ENCODE peak calls at places on chromosome 9, in five cellular contexts. I, D, G, X and O are unnamed samples.

GRCh38 chr9:13322828-13323550 is 43.5 kb upstream of the MPDZ start:
- DNase-seq in D (no peak), I (no peak), G (no peak), X (no peak), O (no peak)

GRCh38 chr9:101705135-101705661 is 33.2 kb downstream of the GRIN3A start:
- DNase-seq in X (no peak), G (no peak), I (no peak), D (no peak), O (no peak)

GRCh38 chr9:81526587-81526986 is 162.8 kb downstream of the TLE1 start:
- DNase-seq in G (no peak), D (peak), I (no peak), X (no peak), O (no peak)

GRCh38 chr9:130266236-130267098 is 907 bp downstream of the HMCN2 start:
- DNase-seq in I (no peak), G (no peak), X (no peak), D (no peak), O (no peak)

GRCh38 chr9:85401998-85402397 is 339.8 kb downstream of the AGTPBP1 start:
- DNase-seq in I (peak), D (no peak), G (no peak), X (no peak), O (no peak)

GRCh38 chr9:3088166-3088702 is 244.3 kb upstream of the PUM3 start:
- DNase-seq in G (no peak), X (no peak), D (no peak), I (no peak), O (no peak)

GRCh38 chr9:84293001-84293798 is 47.4 kb downstream of the SLC28A3 start:
- DNase-seq in D (no peak), X (no peak), G (no peak), I (no peak), O (peak)

GRCh38 chr9:104907278-104907951 is 20.5 kb downstream of the ABCA1 start:
- DNase-seq in G (no peak), I (no peak), D (peak), X (no peak), O (no peak)

GRCh38 chr9:109910616-109911568 is 130.9 kb downstream of the PALM2AKAP2 start:
- DNase-seq in D (peak), X (no peak), G (no peak), I (no peak), O (no peak)

GRCh38 chr9:121906074-121906520 is 187.0 kb downstream of the TTLL11 start:
- DNase-seq in D (peak), X (no peak), G (no peak), I (no peak), O (no peak)

GRCh38 chr9:27437652-27438373 is 86.3 kb upstream of the IFNK start:
- DNase-seq in I (no peak), D (no peak), X (no peak), G (no peak), O (no peak)

GRCh38 chr9:536597-537511 is 304.6 kb upstream of the DMRT1 start:
- DNase-seq in D (no peak), I (no peak), X (no peak), G (no peak), O (no peak)

GRCh38 chr9:74777136-74777879 is 110.4 kb downstream of the TRPM6 start:
- DNase-seq in D (peak), I (peak), G (peak), X (peak), O (peak)

GRCh38 chr9:136044971-136045594 is 50.0 kb downstream of the NACC2 start:
- DNase-seq in D (no peak), G (no peak), I (peak), X (no peak), O (no peak)

GRCh38 chr9:133527444-133527920 is 2.7 kb upstream of the MYMK start:
- DNase-seq in X (no peak), I (peak), G (no peak), D (no peak), O (no peak)

GRCh38 chr9:113737414-113738271 is 138.5 kb upstream of the ZNF618 start:
- DNase-seq in X (peak), D (peak), G (peak), I (peak), O (no peak)

GRCh38 chr9:134626576-134627416 is 14.8 kb upstream of the COL5A1 start:
- DNase-seq in I (no peak), D (peak), X (no peak), G (no peak), O (no peak)

GRCh38 chr9:137664676-137665075 is 45.9 kb downstream of the EHMT1 start:
- DNase-seq in X (no peak), I (no peak), G (peak), D (no peak), O (no peak)

GRCh38 chr9:117800389-117800788 is 96.2 kb downstream of the TLR4 start:
- DNase-seq in I (no peak), D (no peak), G (no peak), X (no peak), O (no peak)

GRCh38 chr9:14029811-14030210 is 284.1 kb downstream of the NFIB start:
- DNase-seq in D (no peak), G (no peak), I (no peak), X (no peak), O (no peak)

GRCh38 chr9:4344946-4345345 is 45.1 kb upstream of the GLIS3 start:
- DNase-seq in I (no peak), X (no peak), G (no peak), D (no peak), O (no peak)

GRCh38 chr9:89137548-89138462 is 40.8 kb downstream of the SHC3 start:
- DNase-seq in I (no peak), D (peak), G (no peak), X (no peak), O (no peak)

GRCh38 chr9:96420468-96421219 is 2.5 kb upstream of the ZNF367 start:
- DNase-seq in I (no peak), X (no peak), D (peak), G (peak), O (peak)

GRCh38 chr9:35754264-35754663 is at the start of gene MSMP:
- DNase-seq in D (no peak), G (no peak), X (no peak), I (no peak), O (no peak)

GRCh38 chr9:2053883-2054845 is 39.0 kb downstream of the SMARCA2 start:
- DNase-seq in G (no peak), D (peak), X (no peak), I (no peak), O (peak)

GRCh38 chr9:136527721-136528710 is 17.8 kb downstream of the NOTCH1 start:
- DNase-seq in D (no peak), I (peak), G (no peak), X (peak), O (no peak)

GRCh38 chr9:136619742-136620440 is 42.8 kb upstream of the EGFL7 start:
- DNase-seq in G (peak), X (no peak), D (peak), I (no peak), O (no peak)

GRCh38 chr9:86097510-86098224 is 1.7 kb downstream of the GOLM1 start:
- DNase-seq in D (no peak), G (no peak), I (peak), X (no peak), O (no peak)

GRCh38 chr9:34224349-34224748 is 45.5 kb downstream of the UBAP1 start:
- DNase-seq in X (no peak), I (no peak), D (no peak), G (no peak), O (no peak)

GRCh38 chr9:34220218-34220617 is 41.4 kb downstream of the UBAP1 start:
- DNase-seq in G (no peak), I (no peak), D (no peak), X (no peak), O (no peak)

GRCh38 chr9:34216325-34216724 is 37.5 kb downstream of the UBAP1 start:
- DNase-seq in D (no peak), G (no peak), I (no peak), X (no peak), O (no peak)

GRCh38 chr9:34219421-34219820 is 40.6 kb downstream of the UBAP1 start:
- DNase-seq in D (no peak), X (no peak), I (no peak), G (no peak), O (no peak)

DNA sequence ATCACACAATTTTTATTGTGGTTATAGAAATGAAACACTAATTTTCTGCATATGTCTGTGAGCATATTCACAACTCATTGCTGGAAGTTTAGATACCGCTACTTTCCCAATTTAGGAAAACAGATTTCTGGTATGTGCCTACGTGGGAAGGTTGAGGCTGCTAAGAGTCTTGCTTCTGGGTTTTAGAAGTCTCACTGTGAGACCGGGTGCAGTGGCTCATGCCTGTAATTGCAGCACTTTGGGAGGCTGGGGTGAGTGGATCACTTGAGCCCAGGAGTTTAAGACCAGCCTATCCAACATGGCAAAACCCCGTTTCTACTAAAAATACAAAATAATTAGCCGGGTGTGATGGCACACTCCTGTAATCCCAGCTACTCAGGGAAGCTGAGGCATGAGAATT is 39.6 kb downstream of the UBAP1 start:
- DNase-seq in I (no peak), X (no peak), G (no peak), D (no peak), O (no peak)
- TF ChIP-seq MXI1 in I (no peak), X (no peak), G (no peak), D (no peak), O (no peak)

GRCh38 chr9:92679413-92680165 is 9.7 kb upstream of the IPPK start:
- DNase-seq in D (no peak), X (no peak), I (no peak), G (no peak), O (no peak)
- TF ChIP-seq MXI1 in D (no peak), X (no peak), I (no peak), G (no peak), O (no peak)

DNA sequence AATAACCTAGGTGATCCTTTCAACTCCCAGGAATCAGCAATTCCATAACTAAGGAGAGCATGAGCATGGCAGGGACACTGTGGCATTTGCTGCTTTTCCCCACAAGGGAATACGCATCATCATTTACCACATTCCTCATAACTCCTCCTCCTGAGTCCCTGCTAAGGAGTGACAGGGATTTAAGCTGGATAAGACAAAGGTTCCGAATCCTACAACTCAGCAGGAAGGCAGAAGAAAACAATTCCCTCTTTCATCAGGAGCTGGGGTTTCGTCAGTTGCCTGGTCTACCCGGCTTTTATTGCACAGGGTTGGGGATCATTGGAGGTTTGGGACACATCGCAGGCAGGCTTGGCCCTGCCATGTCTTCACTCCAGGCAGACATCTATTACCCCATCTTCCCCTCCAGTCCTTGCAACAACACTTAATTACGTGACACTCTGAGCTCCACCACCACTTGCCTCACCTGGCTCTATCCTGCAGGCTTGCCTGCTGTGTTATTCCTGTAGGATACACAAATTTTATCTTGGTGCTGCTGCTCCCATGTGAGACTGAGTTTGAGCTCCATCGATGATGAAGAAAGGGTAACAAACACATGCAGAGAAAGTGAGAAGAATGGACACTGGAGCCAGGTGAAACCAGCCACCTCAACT is 563.0 kb upstream of the KLF4 start:
- DNase-seq in X (no peak), D (no peak), I (no peak), G (no peak), O (no peak)
- TF ChIP-seq MXI1 in X (no peak), D (no peak), I (no peak), G (no peak), O (no peak)

DNA sequence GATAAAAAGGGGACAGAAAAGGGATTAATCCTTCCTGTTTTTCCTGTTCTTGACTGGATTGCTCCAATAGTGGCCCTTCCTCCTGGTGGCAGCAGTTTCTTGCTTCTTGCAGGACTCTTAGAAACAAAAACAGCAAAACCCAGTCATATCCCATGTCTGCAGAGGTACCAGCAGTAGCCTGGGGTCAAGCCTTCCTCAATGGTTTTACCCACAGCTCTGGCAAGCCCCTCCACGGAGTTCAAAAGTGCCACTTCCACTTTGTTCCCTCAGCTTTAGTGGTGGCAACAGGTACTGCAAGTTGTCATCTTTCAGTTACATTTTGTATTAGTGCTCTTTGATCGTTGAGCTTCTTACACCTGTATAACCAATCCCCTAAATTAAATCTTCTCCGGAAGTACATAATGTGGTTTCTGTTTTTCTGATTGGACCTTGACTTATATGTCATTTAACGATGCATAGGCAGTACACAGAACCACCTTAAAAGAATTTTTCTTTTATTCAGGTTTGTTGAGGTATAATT is 8.7 kb upstream of the RANBP6 start:
- DNase-seq in I (peak), X (peak), G (peak), D (no peak), O (no peak)
- TF ChIP-seq MXI1 in I (no peak), X (no peak), G (no peak), D (no peak), O (no peak)